ENCODE peak calls at places on chromosomes 2 and 18, in seven cellular contexts. One of them, this sample, is unnamed.

GRCh38 chr2:30235008-30235655 is 3.8 kb downstream of the LBH start:
- DNase-seq in endothelial cell: no peak
- DNase-seq in breast epithelium: no peak
- DNase-seq in WTC11: no peak
- DNase-seq in H9: no peak
- DNase-seq in hepatocyte: no peak
- DNase-seq in DND-41: no peak
- DNase-seq in this sample: peak

GRCh38 chr18:69617888-69618287 is 217.2 kb downstream of the DOK6 start:
- DNase-seq in endothelial cell: no peak
- DNase-seq in breast epithelium: no peak
- DNase-seq in WTC11: no peak
- DNase-seq in H9: no peak
- DNase-seq in hepatocyte: no peak
- DNase-seq in DND-41: no peak
- DNase-seq in this sample: no peak

GRCh38 chr2:62999905-63000304 is 50.7 kb upstream of the OTX1 start:
- DNase-seq in endothelial cell: no peak
- DNase-seq in breast epithelium: no peak
- DNase-seq in WTC11: no peak
- DNase-seq in H9: no peak
- DNase-seq in hepatocyte: no peak
- DNase-seq in DND-41: no peak
- DNase-seq in this sample: no peak

GRCh38 chr2:197179744-197180498 is 130.7 kb downstream of the ANKRD44 start:
- DNase-seq in endothelial cell: no peak
- DNase-seq in breast epithelium: no peak
- DNase-seq in WTC11: no peak
- DNase-seq in H9: no peak
- DNase-seq in hepatocyte: no peak
- DNase-seq in DND-41: no peak
- DNase-seq in this sample: no peak

GRCh38 chr2:72942881-72943418 is 25.6 kb downstream of the EMX1 start:
- DNase-seq in endothelial cell: no peak
- DNase-seq in breast epithelium: no peak
- DNase-seq in WTC11: no peak
- DNase-seq in H9: no peak
- DNase-seq in hepatocyte: no peak
- DNase-seq in DND-41: no peak
- DNase-seq in this sample: peak

GRCh38 chr2:9205963-9206948 is at the start of gene ASAP2:
- DNase-seq in endothelial cell: peak
- DNase-seq in breast epithelium: no peak
- DNase-seq in WTC11: peak
- DNase-seq in H9: peak
- DNase-seq in hepatocyte: peak
- DNase-seq in DND-41: peak
- DNase-seq in this sample: peak

GRCh38 chr2:74267068-74267467 is 68.7 kb downstream of the MTHFD2 start:
- DNase-seq in endothelial cell: no peak
- DNase-seq in breast epithelium: no peak
- DNase-seq in WTC11: peak
- DNase-seq in H9: peak
- DNase-seq in hepatocyte: peak
- DNase-seq in DND-41: peak
- DNase-seq in this sample: no peak

GRCh38 chr18:49335677-49336076 is 124.8 kb downstream of the DYM start:
- DNase-seq in endothelial cell: peak
- DNase-seq in breast epithelium: no peak
- DNase-seq in WTC11: peak
- DNase-seq in H9: no peak
- DNase-seq in hepatocyte: no peak
- DNase-seq in DND-41: peak
- DNase-seq in this sample: no peak

GRCh38 chr2:11807156-11808015 is 61.0 kb downstream of the LPIN1 start:
- DNase-seq in endothelial cell: no peak
- DNase-seq in breast epithelium: no peak
- DNase-seq in WTC11: no peak
- DNase-seq in H9: peak
- DNase-seq in hepatocyte: no peak
- DNase-seq in DND-41: no peak
- DNase-seq in this sample: no peak

GRCh38 chr2:11710632-11711381 is 35.6 kb upstream of the LPIN1 start:
- DNase-seq in endothelial cell: no peak
- DNase-seq in breast epithelium: peak
- DNase-seq in WTC11: no peak
- DNase-seq in H9: no peak
- DNase-seq in hepatocyte: no peak
- DNase-seq in DND-41: no peak
- DNase-seq in this sample: no peak

GRCh38 chr18:50791599-50792438 is 28.0 kb downstream of the MRO start:
- DNase-seq in endothelial cell: no peak
- DNase-seq in breast epithelium: no peak
- DNase-seq in WTC11: no peak
- DNase-seq in H9: no peak
- DNase-seq in hepatocyte: no peak
- DNase-seq in DND-41: no peak
- DNase-seq in this sample: no peak

GRCh38 chr2:210169871-210170441 is 1.3 kb downstream of the KANSL1L start:
- DNase-seq in endothelial cell: no peak
- DNase-seq in breast epithelium: no peak
- DNase-seq in WTC11: no peak
- DNase-seq in H9: no peak
- DNase-seq in hepatocyte: peak
- DNase-seq in DND-41: no peak
- DNase-seq in this sample: no peak

GRCh38 chr2:44542520-44542919 is 180.8 kb downstream of the CAMKMT start:
- DNase-seq in endothelial cell: no peak
- DNase-seq in breast epithelium: no peak
- DNase-seq in WTC11: no peak
- DNase-seq in H9: no peak
- DNase-seq in hepatocyte: no peak
- DNase-seq in DND-41: no peak
- DNase-seq in this sample: no peak

GRCh38 chr2:105344704-105345345 is 7.5 kb downstream of the C2orf49 start:
- DNase-seq in endothelial cell: no peak
- DNase-seq in breast epithelium: no peak
- DNase-seq in WTC11: no peak
- DNase-seq in H9: no peak
- DNase-seq in hepatocyte: peak
- DNase-seq in DND-41: no peak
- DNase-seq in this sample: no peak

GRCh38 chr2:200322607-200323006 is 16.1 kb downstream of the SPATS2L start:
- DNase-seq in endothelial cell: no peak
- DNase-seq in breast epithelium: no peak
- DNase-seq in WTC11: no peak
- DNase-seq in H9: no peak
- DNase-seq in hepatocyte: no peak
- DNase-seq in DND-41: no peak
- DNase-seq in this sample: no peak

GRCh38 chr2:101087638-101088037 is 63.5 kb downstream of the TBC1D8 start:
- DNase-seq in endothelial cell: no peak
- DNase-seq in breast epithelium: no peak
- DNase-seq in WTC11: no peak
- DNase-seq in H9: no peak
- DNase-seq in hepatocyte: no peak
- DNase-seq in DND-41: no peak
- DNase-seq in this sample: no peak

GRCh38 chr2:235171511-235172130 is 219.8 kb downstream of the SH3BP4 start:
- DNase-seq in endothelial cell: no peak
- DNase-seq in breast epithelium: no peak
- DNase-seq in WTC11: no peak
- DNase-seq in H9: no peak
- DNase-seq in hepatocyte: peak
- DNase-seq in DND-41: no peak
- DNase-seq in this sample: no peak

GRCh38 chr18:39455300-39455699 is 1889.7 kb upstream of the CELF4 start:
- DNase-seq in endothelial cell: no peak
- DNase-seq in breast epithelium: peak
- DNase-seq in WTC11: no peak
- DNase-seq in H9: no peak
- DNase-seq in hepatocyte: peak
- DNase-seq in DND-41: no peak
- DNase-seq in this sample: peak

GRCh38 chr2:160042054-160042453 is 20.4 kb downstream of the PLA2R1 start:
- DNase-seq in endothelial cell: no peak
- DNase-seq in breast epithelium: no peak
- DNase-seq in WTC11: no peak
- DNase-seq in H9: no peak
- DNase-seq in hepatocyte: no peak
- DNase-seq in DND-41: no peak
- DNase-seq in this sample: no peak

GRCh38 chr2:100126172-100126571 is 16.2 kb downstream of the AFF3 start:
- DNase-seq in endothelial cell: no peak
- DNase-seq in breast epithelium: no peak
- DNase-seq in WTC11: no peak
- DNase-seq in H9: no peak
- DNase-seq in hepatocyte: no peak
- DNase-seq in DND-41: no peak
- DNase-seq in this sample: no peak

GRCh38 chr2:126864861-126865260 is 33.8 kb upstream of the TEX51 start:
- DNase-seq in endothelial cell: no peak
- DNase-seq in breast epithelium: no peak
- DNase-seq in WTC11: peak
- DNase-seq in H9: no peak
- DNase-seq in hepatocyte: no peak
- DNase-seq in DND-41: no peak
- DNase-seq in this sample: no peak

GRCh38 chr2:98940102-98940501 is 4.1 kb upstream of the CRACDL start:
- DNase-seq in endothelial cell: no peak
- DNase-seq in breast epithelium: no peak
- DNase-seq in WTC11: no peak
- DNase-seq in H9: no peak
- DNase-seq in hepatocyte: no peak
- DNase-seq in DND-41: no peak
- DNase-seq in this sample: no peak

GRCh38 chr2:101116348-101116747 is 34.8 kb downstream of the TBC1D8 start:
- DNase-seq in endothelial cell: no peak
- DNase-seq in breast epithelium: no peak
- DNase-seq in WTC11: no peak
- DNase-seq in H9: no peak
- DNase-seq in hepatocyte: no peak
- DNase-seq in DND-41: no peak
- DNase-seq in this sample: no peak

GRCh38 chr2:159078443-159078842 is 110.0 kb downstream of the TANC1 start:
- DNase-seq in endothelial cell: no peak
- DNase-seq in breast epithelium: no peak
- DNase-seq in WTC11: no peak
- DNase-seq in H9: no peak
- DNase-seq in hepatocyte: no peak
- DNase-seq in DND-41: no peak
- DNase-seq in this sample: no peak

GRCh38 chr2:47559079-47559684 is 156.2 kb downstream of the MSH2 start:
- DNase-seq in endothelial cell: no peak
- DNase-seq in breast epithelium: no peak
- DNase-seq in WTC11: no peak
- DNase-seq in H9: no peak
- DNase-seq in hepatocyte: peak
- DNase-seq in DND-41: peak
- DNase-seq in this sample: no peak

GRCh38 chr2:112166801-112167499 is 28.8 kb downstream of the FBLN7 start:
- DNase-seq in endothelial cell: no peak
- DNase-seq in breast epithelium: no peak
- DNase-seq in WTC11: no peak
- DNase-seq in H9: no peak
- DNase-seq in hepatocyte: no peak
- DNase-seq in DND-41: no peak
- DNase-seq in this sample: no peak

GRCh38 chr2:223472771-223473170 is 129.4 kb downstream of the SCG2 start:
- DNase-seq in endothelial cell: no peak
- DNase-seq in breast epithelium: no peak
- DNase-seq in WTC11: no peak
- DNase-seq in H9: no peak
- DNase-seq in hepatocyte: no peak
- DNase-seq in DND-41: no peak
- DNase-seq in this sample: no peak
- TF ChIP-seq CTCF in endothelial cell: no peak
- TF ChIP-seq CTCF in breast epithelium: no peak
- TF ChIP-seq CTCF in WTC11: no peak
- TF ChIP-seq CTCF in H9: no peak
- TF ChIP-seq CTCF in hepatocyte: no peak
- TF ChIP-seq CTCF in DND-41: no peak
- TF ChIP-seq CTCF in this sample: no peak

GRCh38 chr2:219175486-219175885 is 1.2 kb downstream of the CNPPD1 start:
- DNase-seq in endothelial cell: no peak
- DNase-seq in breast epithelium: no peak
- DNase-seq in WTC11: no peak
- DNase-seq in H9: no peak
- DNase-seq in hepatocyte: no peak
- DNase-seq in DND-41: no peak
- DNase-seq in this sample: no peak

GRCh38 chr2:219174801-219175200 is 1.9 kb downstream of the CNPPD1 start:
- DNase-seq in endothelial cell: no peak
- DNase-seq in breast epithelium: no peak
- DNase-seq in WTC11: no peak
- DNase-seq in H9: no peak
- DNase-seq in hepatocyte: no peak
- DNase-seq in DND-41: no peak
- DNase-seq in this sample: no peak

GRCh38 chr2:219176818-219177593 is at the start of gene CNPPD1:
- DNase-seq in endothelial cell: peak
- DNase-seq in breast epithelium: peak
- DNase-seq in WTC11: peak
- DNase-seq in H9: peak
- DNase-seq in hepatocyte: peak
- DNase-seq in DND-41: peak
- DNase-seq in this sample: peak

GRCh38 chr2:219177594-219178376 is at the start of gene RETREG2:
- DNase-seq in endothelial cell: peak
- DNase-seq in breast epithelium: peak
- DNase-seq in WTC11: peak
- DNase-seq in H9: peak
- DNase-seq in hepatocyte: peak
- DNase-seq in DND-41: peak
- DNase-seq in this sample: peak

GRCh38 chr2:219175928-219176817 is 552 bp downstream of the CNPPD1 start:
- DNase-seq in endothelial cell: no peak
- DNase-seq in breast epithelium: peak
- DNase-seq in WTC11: peak
- DNase-seq in H9: peak
- DNase-seq in hepatocyte: peak
- DNase-seq in DND-41: no peak
- DNase-seq in this sample: peak
- TF ChIP-seq CTCF in endothelial cell: no peak
- TF ChIP-seq CTCF in breast epithelium: no peak
- TF ChIP-seq CTCF in WTC11: no peak
- TF ChIP-seq CTCF in H9: no peak
- TF ChIP-seq CTCF in hepatocyte: peak
- TF ChIP-seq CTCF in DND-41: peak
- TF ChIP-seq CTCF in this sample: no peak

GRCh38 chr2:26561918-26562810 is 79.0 kb downstream of the CIB4 start:
- DNase-seq in endothelial cell: peak
- DNase-seq in breast epithelium: peak
- DNase-seq in WTC11: peak
- DNase-seq in H9: peak
- DNase-seq in hepatocyte: no peak
- DNase-seq in DND-41: peak
- DNase-seq in this sample: peak
- TF ChIP-seq CTCF in endothelial cell: no peak
- TF ChIP-seq CTCF in breast epithelium: peak
- TF ChIP-seq CTCF in WTC11: no peak
- TF ChIP-seq CTCF in H9: no peak
- TF ChIP-seq CTCF in hepatocyte: no peak
- TF ChIP-seq CTCF in DND-41: peak
- TF ChIP-seq CTCF in this sample: no peak

GRCh38 chr18:59715966-59716369 is 18.7 kb upstream of the CCBE1 start:
- DNase-seq in endothelial cell: no peak
- DNase-seq in breast epithelium: no peak
- DNase-seq in WTC11: no peak
- DNase-seq in H9: no peak
- DNase-seq in hepatocyte: no peak
- DNase-seq in DND-41: no peak
- DNase-seq in this sample: no peak
- TF ChIP-seq CTCF in endothelial cell: no peak
- TF ChIP-seq CTCF in breast epithelium: no peak
- TF ChIP-seq CTCF in WTC11: no peak
- TF ChIP-seq CTCF in H9: no peak
- TF ChIP-seq CTCF in hepatocyte: no peak
- TF ChIP-seq CTCF in DND-41: no peak
- TF ChIP-seq CTCF in this sample: no peak

This sample was measured in left lung.